ENCODE peak calls at places on chromosomes 1 and 21, in eight cellular contexts. One of them, this sample, is unnamed.
A peak's percentile ranks its signal among the peaks of the same experiment; 100 is the strongest.

GRCh38 chr1:29256395-29256794 is 20.1 kb downstream of the PTPRU start:
- DNase-seq in A549: no peak
- DNase-seq in ovary: no peak
- DNase-seq in esophagus squamous epithelium: no peak
- DNase-seq in GM12878: no peak
- DNase-seq in tibial nerve: no peak
- DNase-seq in heart left ventricle: no peak
- DNase-seq in breast epithelium: no peak
- DNase-seq in this sample: no peak

GRCh38 chr1:75725256-75725655 is 747 bp downstream of the ACADM start:
- DNase-seq in breast epithelium: no peak
- DNase-seq in tibial nerve: no peak
- DNase-seq in heart left ventricle: no peak
- DNase-seq in ovary: no peak
- DNase-seq in GM12878: no peak
- DNase-seq in esophagus squamous epithelium: no peak
- DNase-seq in A549: no peak
- DNase-seq in this sample: peak; percentile 42

GRCh38 chr1:172292840-172293239 is 127.6 kb upstream of the C1orf105 start:
- DNase-seq in A549: no peak
- DNase-seq in ovary: no peak
- DNase-seq in esophagus squamous epithelium: no peak
- DNase-seq in heart left ventricle: no peak
- DNase-seq in breast epithelium: no peak
- DNase-seq in GM12878: no peak
- DNase-seq in tibial nerve: no peak
- DNase-seq in this sample: no peak

GRCh38 chr1:193519922-193520321 is 333.5 kb upstream of the B3GALT2 start:
- DNase-seq in tibial nerve: no peak
- DNase-seq in esophagus squamous epithelium: no peak
- DNase-seq in heart left ventricle: no peak
- DNase-seq in ovary: no peak
- DNase-seq in GM12878: no peak
- DNase-seq in A549: no peak
- DNase-seq in breast epithelium: no peak
- DNase-seq in this sample: no peak

GRCh38 chr1:203349166-203349565 is 1.8 kb downstream of the FMOD start:
- DNase-seq in A549: no peak
- DNase-seq in tibial nerve: no peak
- DNase-seq in heart left ventricle: no peak
- DNase-seq in GM12878: no peak
- DNase-seq in ovary: no peak
- DNase-seq in esophagus squamous epithelium: no peak
- DNase-seq in breast epithelium: no peak
- DNase-seq in this sample: no peak

GRCh38 chr1:50959303-50959912 is 659 bp downstream of the FAF1 start:
- DNase-seq in esophagus squamous epithelium: no peak
- DNase-seq in breast epithelium: no peak
- DNase-seq in heart left ventricle: no peak
- DNase-seq in ovary: no peak
- DNase-seq in A549: no peak
- DNase-seq in GM12878: no peak
- DNase-seq in tibial nerve: peak; percentile 12
- DNase-seq in this sample: peak; percentile 47

GRCh38 chr1:154325583-154326545 is 539 bp downstream of the ATP8B2 start:
- DNase-seq in heart left ventricle: peak; percentile 76
- DNase-seq in A549: peak; percentile 97
- DNase-seq in GM12878: no peak
- DNase-seq in esophagus squamous epithelium: no peak
- DNase-seq in ovary: peak; percentile 78
- DNase-seq in breast epithelium: no peak
- DNase-seq in tibial nerve: peak; percentile 81
- DNase-seq in this sample: peak; percentile 63

GRCh38 chr1:212667223-212668139 is 32.2 kb downstream of the BATF3 start:
- DNase-seq in GM12878: no peak
- DNase-seq in heart left ventricle: peak; percentile 45
- DNase-seq in breast epithelium: no peak
- DNase-seq in A549: peak; percentile 78
- DNase-seq in esophagus squamous epithelium: no peak
- DNase-seq in ovary: no peak
- DNase-seq in tibial nerve: peak; percentile 65
- DNase-seq in this sample: peak; percentile 26

GRCh38 chr1:183139281-183139942 is 46.7 kb upstream of the LAMC2 start:
- DNase-seq in GM12878: no peak
- DNase-seq in breast epithelium: no peak
- DNase-seq in tibial nerve: no peak
- DNase-seq in A549: peak; percentile 40
- DNase-seq in ovary: no peak
- DNase-seq in heart left ventricle: no peak
- DNase-seq in esophagus squamous epithelium: no peak
- DNase-seq in this sample: peak; percentile 13

GRCh38 chr1:20875198-20875973 is 88.3 kb upstream of the HP1BP3 start:
- DNase-seq in GM12878: no peak
- DNase-seq in esophagus squamous epithelium: no peak
- DNase-seq in tibial nerve: no peak
- DNase-seq in heart left ventricle: no peak
- DNase-seq in breast epithelium: no peak
- DNase-seq in A549: no peak
- DNase-seq in ovary: no peak
- DNase-seq in this sample: no peak

GRCh38 chr1:179824265-179824664 is 53.3 kb downstream of the TOR1AIP2 start:
- DNase-seq in ovary: no peak
- DNase-seq in GM12878: no peak
- DNase-seq in heart left ventricle: no peak
- DNase-seq in tibial nerve: no peak
- DNase-seq in breast epithelium: no peak
- DNase-seq in esophagus squamous epithelium: no peak
- DNase-seq in A549: no peak
- DNase-seq in this sample: peak; percentile 90

GRCh38 chr1:69305621-69306020 is 262.1 kb upstream of the LRRC7 start:
- DNase-seq in tibial nerve: no peak
- DNase-seq in esophagus squamous epithelium: no peak
- DNase-seq in heart left ventricle: no peak
- DNase-seq in breast epithelium: no peak
- DNase-seq in GM12878: no peak
- DNase-seq in A549: no peak
- DNase-seq in ovary: no peak
- DNase-seq in this sample: peak; percentile 39

DNA sequence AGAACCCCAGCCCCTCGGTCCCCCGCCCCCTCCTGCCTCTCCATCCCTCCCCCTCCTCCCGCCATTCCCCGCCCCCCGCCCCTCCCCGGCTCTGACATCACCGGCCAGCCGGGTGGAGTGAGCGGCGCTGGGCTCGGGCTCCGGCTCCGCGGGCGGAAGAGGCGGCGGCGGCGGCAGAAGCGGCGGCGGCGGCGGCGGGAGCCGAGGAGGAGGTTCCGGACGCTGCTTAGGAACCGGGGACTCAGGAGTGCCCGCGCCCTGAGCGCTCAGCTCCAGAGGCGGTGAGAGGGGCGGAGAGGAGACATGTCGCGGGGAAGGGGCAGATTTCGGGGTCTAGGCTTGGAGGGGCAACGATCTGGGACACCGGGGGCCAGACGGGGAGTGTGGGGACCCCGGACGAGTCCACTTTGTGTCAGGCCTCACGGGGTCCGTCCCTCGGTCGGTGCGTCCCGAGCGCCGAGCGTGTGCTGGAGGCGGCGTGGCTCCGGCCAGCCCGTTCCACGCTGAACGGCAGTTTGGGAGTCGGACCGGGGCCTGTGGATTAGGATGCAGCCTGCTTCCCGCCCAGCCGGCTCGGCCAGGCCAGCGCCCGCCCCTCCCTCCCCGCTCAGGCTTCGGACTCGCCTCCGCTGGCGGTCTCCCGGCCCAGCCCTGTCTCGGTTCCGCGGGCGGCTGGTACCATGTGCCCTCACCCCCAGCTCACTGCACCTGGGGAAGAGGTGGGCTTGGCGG is at the start of gene PEA15:
- DNase-seq in GM12878: no peak
- DNase-seq in tibial nerve: peak; percentile 65
- DNase-seq in esophagus squamous epithelium: no peak
- DNase-seq in A549: peak; percentile 87
- DNase-seq in breast epithelium: peak; percentile 73
- DNase-seq in ovary: peak; percentile 88
- DNase-seq in heart left ventricle: peak; percentile 86
- DNase-seq in this sample: peak; percentile 76
- TF ChIP-seq POLR2A in GM12878: peak; percentile 66
- TF ChIP-seq POLR2A in tibial nerve: peak; percentile 51
- TF ChIP-seq POLR2A in esophagus squamous epithelium: peak; percentile 29
- TF ChIP-seq POLR2A in A549: peak; percentile 20
- TF ChIP-seq POLR2A in breast epithelium: no peak
- TF ChIP-seq POLR2A in ovary: peak; percentile 80
- TF ChIP-seq POLR2A in heart left ventricle: peak; percentile 10
- TF ChIP-seq POLR2A in this sample: no peak

DNA sequence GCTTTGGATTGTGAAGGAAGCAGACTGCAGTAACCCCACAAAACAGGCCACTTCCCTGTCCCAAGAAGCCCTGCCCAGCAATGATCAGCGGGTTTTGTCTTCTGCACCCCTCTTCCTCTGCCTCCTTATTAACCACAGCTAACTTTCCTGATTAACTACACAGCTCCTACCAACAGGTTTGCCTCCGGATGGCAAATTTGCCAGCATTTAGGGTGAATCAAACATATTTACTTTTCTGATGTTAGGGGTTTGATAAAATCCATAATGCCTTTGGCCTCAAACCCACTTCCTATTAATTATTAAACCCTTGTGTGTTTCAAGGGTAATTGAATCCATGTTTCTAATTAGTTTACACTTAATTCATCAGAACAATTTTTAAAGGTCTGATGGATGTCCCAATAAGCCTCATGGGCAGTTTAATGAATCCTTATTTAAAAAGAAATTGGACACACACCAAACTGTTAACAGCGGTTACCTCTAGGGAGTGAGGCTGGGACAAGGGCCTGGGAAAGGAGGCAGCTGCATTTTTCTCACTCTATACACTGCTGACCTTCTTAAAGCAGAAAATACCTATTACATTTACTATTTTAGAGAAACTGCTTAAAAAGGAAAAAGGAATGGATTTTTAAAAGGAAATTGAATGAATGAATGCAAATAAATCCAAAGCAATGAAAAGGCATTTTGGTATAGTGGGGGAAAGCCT is 91.9 kb downstream of the CSMD2 start:
- DNase-seq in GM12878: no peak
- DNase-seq in esophagus squamous epithelium: no peak
- DNase-seq in heart left ventricle: no peak
- DNase-seq in tibial nerve: no peak
- DNase-seq in ovary: no peak
- DNase-seq in breast epithelium: no peak
- DNase-seq in A549: no peak
- DNase-seq in this sample: no peak
- TF ChIP-seq CTCF in GM12878: no peak
- TF ChIP-seq CTCF in esophagus squamous epithelium: no peak
- TF ChIP-seq CTCF in heart left ventricle: no peak
- TF ChIP-seq CTCF in tibial nerve: no peak
- TF ChIP-seq CTCF in ovary: no peak
- TF ChIP-seq CTCF in breast epithelium: no peak
- TF ChIP-seq CTCF in A549: no peak
- TF ChIP-seq CTCF in this sample: no peak

DNA sequence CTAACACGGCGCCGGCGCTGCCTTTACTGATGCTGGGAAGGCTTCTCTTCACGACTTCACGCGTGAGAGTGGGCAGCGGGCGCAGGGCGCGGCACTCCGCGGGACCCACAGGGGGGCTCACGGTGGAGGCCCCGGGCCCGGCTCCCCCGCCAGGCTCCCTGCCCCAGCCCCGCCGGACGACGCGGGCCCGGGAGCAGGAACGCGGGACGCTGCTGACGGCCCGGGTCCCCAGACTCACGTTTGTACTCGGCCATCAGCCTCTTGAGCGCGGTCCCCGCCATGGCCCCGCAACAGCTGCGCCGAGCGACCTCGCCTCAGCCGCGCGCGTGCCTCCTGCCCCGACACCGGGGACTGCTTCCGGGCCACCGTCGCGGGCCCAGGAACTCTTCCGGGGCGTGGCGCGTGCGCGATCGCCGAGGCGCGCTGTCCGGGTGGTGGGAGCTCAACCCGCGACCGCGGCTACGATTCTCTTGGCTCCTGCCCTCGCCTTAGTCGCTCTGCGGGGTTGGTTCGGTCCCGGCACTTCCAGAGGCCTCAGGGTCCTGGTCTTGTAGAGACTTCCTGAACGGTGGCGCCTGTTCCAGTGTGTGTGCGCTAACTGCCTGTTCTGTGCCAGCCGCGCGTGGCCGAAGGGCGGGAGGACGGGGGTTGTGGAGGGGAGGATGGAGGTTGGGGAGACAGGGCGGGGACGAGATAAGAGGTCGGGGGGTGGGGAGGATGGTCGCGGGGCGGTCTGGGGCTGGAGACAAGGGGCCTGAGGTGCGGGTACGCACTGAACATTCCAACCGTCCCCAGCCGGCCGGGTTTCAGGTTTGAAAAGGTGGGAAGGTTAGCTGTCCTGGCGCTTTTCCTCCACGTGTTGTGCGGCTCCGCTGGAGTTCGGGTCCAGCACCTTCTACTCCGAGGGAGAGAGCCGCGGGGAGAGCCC is at the start of gene UBE2G2:
- DNase-seq in ovary: peak; percentile 91
- DNase-seq in A549: peak; percentile 72
- DNase-seq in heart left ventricle: peak; percentile 88
- DNase-seq in GM12878: no peak
- DNase-seq in breast epithelium: peak; percentile 76
- DNase-seq in tibial nerve: peak; percentile 57
- DNase-seq in esophagus squamous epithelium: no peak
- DNase-seq in this sample: peak; percentile 87
- TF ChIP-seq POLR2A in ovary: peak; percentile 57
- TF ChIP-seq POLR2A in A549: no peak
- TF ChIP-seq POLR2A in heart left ventricle: no peak
- TF ChIP-seq POLR2A in GM12878: peak; percentile 92
- TF ChIP-seq POLR2A in breast epithelium: no peak
- TF ChIP-seq POLR2A in tibial nerve: no peak
- TF ChIP-seq POLR2A in esophagus squamous epithelium: peak; percentile 19
- TF ChIP-seq POLR2A in this sample: peak; percentile 88

GRCh38 chr1:181485276-181486097 is 2.2 kb downstream of the CACNA1E start:
- DNase-seq in heart left ventricle: no peak
- DNase-seq in esophagus squamous epithelium: no peak
- DNase-seq in GM12878: peak; percentile 53
- DNase-seq in breast epithelium: no peak
- DNase-seq in ovary: no peak
- DNase-seq in tibial nerve: no peak
- DNase-seq in A549: no peak
- DNase-seq in this sample: peak; percentile 33

GRCh38 chr1:181483561-181484291 is 409 bp downstream of the CACNA1E start:
- DNase-seq in ovary: no peak
- DNase-seq in esophagus squamous epithelium: no peak
- DNase-seq in tibial nerve: no peak
- DNase-seq in heart left ventricle: no peak
- DNase-seq in breast epithelium: no peak
- DNase-seq in GM12878: no peak
- DNase-seq in A549: no peak
- DNase-seq in this sample: no peak

GRCh38 chr1:181483084-181483559 is at the start of gene CACNA1E:
- DNase-seq in tibial nerve: no peak
- DNase-seq in A549: no peak
- DNase-seq in ovary: no peak
- DNase-seq in breast epithelium: no peak
- DNase-seq in esophagus squamous epithelium: no peak
- DNase-seq in heart left ventricle: no peak
- DNase-seq in GM12878: no peak
- DNase-seq in this sample: no peak

GRCh38 chr1:181488884-181489283 is 5.6 kb downstream of the CACNA1E start:
- DNase-seq in GM12878: no peak
- DNase-seq in A549: no peak
- DNase-seq in esophagus squamous epithelium: no peak
- DNase-seq in tibial nerve: no peak
- DNase-seq in ovary: no peak
- DNase-seq in heart left ventricle: no peak
- DNase-seq in breast epithelium: no peak
- DNase-seq in this sample: no peak

GRCh38 chr1:181486098-181486420 is 2.7 kb downstream of the CACNA1E start:
- DNase-seq in GM12878: no peak
- DNase-seq in A549: no peak
- DNase-seq in tibial nerve: no peak
- DNase-seq in ovary: no peak
- DNase-seq in heart left ventricle: no peak
- DNase-seq in esophagus squamous epithelium: no peak
- DNase-seq in breast epithelium: no peak
- DNase-seq in this sample: no peak
- TF ChIP-seq CTCF in GM12878: peak; percentile 40
- TF ChIP-seq CTCF in A549: no peak
- TF ChIP-seq CTCF in tibial nerve: no peak
- TF ChIP-seq CTCF in ovary: no peak
- TF ChIP-seq CTCF in heart left ventricle: no peak
- TF ChIP-seq CTCF in esophagus squamous epithelium: peak; percentile 23
- TF ChIP-seq CTCF in breast epithelium: no peak
- TF ChIP-seq CTCF in this sample: no peak

This sample was measured in NB4.